ENCODE peak calls at places on chromosomes 5 and 9, in five cellular contexts. Q is ovary, F is tibial nerve, I is A549, M is suprapubic skin. T is an unnamed sample.

GRCh38 chr5:80481019-80481893 is 6.6 kb upstream of the FAM151B start:
- DNase-seq in I (peak; percentile 44), Q (no peak), F (no peak), M (no peak), T (no peak)

GRCh38 chr9:90025816-90026215 is 421.0 kb downstream of the GADD45G start:
- DNase-seq in M (no peak), I (peak; percentile 15), Q (no peak), F (no peak), T (no peak)

GRCh38 chr5:28374492-28374934 is 1336.1 kb upstream of the CDH9 start:
- DNase-seq in M (no peak), Q (no peak), I (peak; percentile 6), F (no peak), T (no peak)

GRCh38 chr5:119360905-119361605 is 5.2 kb downstream of the TNFAIP8 start:
- DNase-seq in M (no peak), Q (no peak), I (no peak), F (no peak), T (no peak)

GRCh38 chr9:104906441-104907277 is 21.3 kb downstream of the ABCA1 start:
- DNase-seq in I (no peak), Q (peak; percentile 46), M (peak; percentile 85), F (no peak), T (no peak)

GRCh38 chr9:126413470-126414051 is 86.9 kb downstream of the MVB12B start:
- DNase-seq in I (no peak), F (no peak), M (no peak), Q (no peak), T (no peak)

GRCh38 chr9:96015876-96016686 is 140.6 kb downstream of the ERCC6L2 start:
- DNase-seq in F (no peak), I (no peak), M (no peak), Q (no peak), T (no peak)

GRCh38 chr5:144315026-144315425 is 144.4 kb downstream of the KCTD16 start:
- DNase-seq in M (no peak), F (no peak), Q (no peak), I (no peak), T (no peak)

GRCh38 chr5:130871346-130872086 is 293.5 kb downstream of the HINT1 start:
- DNase-seq in I (peak; percentile 11), F (peak; percentile 46), Q (no peak), M (peak; percentile 60), T (no peak)

GRCh38 chr9:88905506-88905905 is 85.8 kb upstream of the S1PR3 start:
- DNase-seq in F (no peak), I (no peak), M (no peak), Q (no peak), T (no peak)

GRCh38 chr9:129079829-129080228 is 1.1 kb upstream of the DOLPP1 start:
- DNase-seq in M (peak; percentile 52), F (no peak), I (no peak), Q (no peak), T (no peak)

GRCh38 chr9:93635186-93636107 is 59.1 kb downstream of the PHF2 start:
- DNase-seq in I (no peak), F (no peak), Q (peak; percentile 14), M (no peak), T (no peak)

GRCh38 chr5:149915392-149916260 is 29.0 kb downstream of the PDE6A start:
- DNase-seq in F (no peak), I (no peak), Q (no peak), M (no peak), T (no peak)

GRCh38 chr5:142878111-142878510 is 107.9 kb downstream of the ARHGAP26 start:
- DNase-seq in I (no peak), Q (no peak), M (no peak), F (no peak), T (no peak)

GRCh38 chr5:115641948-115642347 is 16.1 kb upstream of the TMED7 start:
- DNase-seq in M (no peak), I (no peak), Q (no peak), F (no peak), T (no peak)

GRCh38 chr9:110752766-110753165 is 84.2 kb downstream of the MUSK start:
- DNase-seq in M (no peak), I (peak; percentile 59), Q (no peak), F (no peak), T (no peak)

GRCh38 chr5:131221888-131222287 is 42.0 kb upstream of the CDC42SE2 start:
- DNase-seq in F (no peak), Q (no peak), I (no peak), M (no peak), T (no peak)

GRCh38 chr5:53942724-53943123 is 367.6 kb downstream of the ARL15 start:
- DNase-seq in I (no peak), M (no peak), Q (peak; percentile 17), F (no peak), T (no peak)

GRCh38 chr5:36392186-36392585 is 90.5 kb upstream of the RANBP3L start:
- DNase-seq in F (no peak), I (no peak), Q (no peak), M (no peak), T (no peak)

GRCh38 chr5:139335811-139336210 is 5.8 kb upstream of the PAIP2 start:
- DNase-seq in I (no peak), M (no peak), F (no peak), Q (no peak), T (no peak)

GRCh38 chr9:21056931-21057330 is 20.8 kb downstream of the IFNB1 start:
- DNase-seq in Q (no peak), M (no peak), I (no peak), F (no peak), T (no peak)

DNA sequence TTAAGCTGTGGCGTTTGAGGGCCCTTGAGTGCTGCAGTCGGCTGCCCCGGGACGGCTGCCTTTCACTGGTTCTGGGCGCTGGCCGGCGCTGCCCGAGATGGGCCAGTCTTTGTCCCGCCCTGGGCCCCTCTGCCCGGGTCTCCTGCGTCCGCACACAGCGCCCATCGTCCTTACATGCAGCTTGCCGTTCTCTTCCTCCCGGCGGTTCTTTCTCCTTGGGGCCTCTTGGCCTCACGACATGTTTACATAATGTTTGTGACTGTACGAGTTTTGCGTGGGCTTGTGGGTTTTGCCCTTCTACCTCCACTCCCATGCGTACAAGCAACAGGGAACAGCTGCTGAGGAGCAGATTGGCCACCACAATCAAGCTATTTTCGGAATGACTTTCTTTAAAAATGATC is 615 bp downstream of the TNPO1 start:
- DNase-seq in I (peak; percentile 22), Q (peak; percentile 48), F (peak; percentile 26), M (peak; percentile 75), T (peak; percentile 94)
- H3K4me1 ChIP-seq in I (peaks cover 42% of the 10 kb centered on the region), Q (no peaks in the 10 kb centered on the region), F (peaks cover 6% of the 10 kb centered on the region), M (peaks cover 32% of the 10 kb centered on the region), T (peaks cover 11% of the 10 kb centered on the region)

GRCh38 chr9:121737481-121737931 is 86.1 kb downstream of the DAB2IP start:
- DNase-seq in I (no peak), M (no peak), F (no peak), Q (no peak), T (no peak)
- H3K27ac ChIP-seq in I (no peak overlapping the region), M (peak overlapping the region; percentile 85), F (peak overlapping the region; percentile 85), Q (peak overlapping the region; percentile 67), T (peak overlapping the region; percentile 94)

DNA sequence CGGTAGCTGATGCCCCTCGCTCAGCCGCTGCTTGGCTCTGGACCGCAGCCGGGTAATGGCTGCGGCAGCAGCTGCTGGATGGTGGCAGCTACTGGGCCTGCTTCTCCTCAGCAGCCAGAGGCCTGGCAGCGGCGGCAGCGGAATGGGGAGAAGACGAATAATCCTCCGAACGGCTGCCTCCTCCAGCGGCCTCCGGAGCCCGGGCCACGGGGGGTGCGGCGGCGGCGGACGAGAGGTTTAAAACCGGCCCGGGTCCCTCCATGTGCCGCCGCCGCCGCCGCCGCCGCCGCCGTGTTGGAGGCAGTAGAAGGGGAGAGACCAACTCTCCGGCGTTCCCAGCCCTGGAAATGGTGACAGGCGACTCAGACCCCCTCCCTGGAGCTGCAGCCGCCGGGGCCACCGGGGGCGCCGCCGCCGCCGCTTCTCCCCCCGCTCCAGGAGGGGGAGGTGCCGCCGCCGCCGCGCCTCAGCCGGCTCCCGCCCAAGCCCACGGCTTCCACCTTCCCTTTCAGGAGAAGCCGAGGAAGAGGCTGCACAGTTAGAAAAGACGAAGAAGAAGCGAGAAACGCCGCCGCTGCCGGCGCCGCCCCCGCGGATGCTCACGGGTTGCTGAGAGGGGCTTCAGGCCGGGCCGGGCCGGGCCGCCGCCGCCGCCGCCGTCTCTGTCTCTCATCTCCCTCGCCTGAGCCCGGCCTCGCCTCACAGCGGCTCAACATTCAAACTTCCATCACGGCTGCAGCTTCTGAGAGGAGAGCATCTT is 118.4 kb upstream of the PRSS3 start:
- DNase-seq in Q (no peak), I (peak; percentile 29), M (no peak), F (no peak), T (no peak)
- TF ChIP-seq EP300 in Q (no peak), I (no peak), M (no peak), F (no peak), T (no peak)

DNA sequence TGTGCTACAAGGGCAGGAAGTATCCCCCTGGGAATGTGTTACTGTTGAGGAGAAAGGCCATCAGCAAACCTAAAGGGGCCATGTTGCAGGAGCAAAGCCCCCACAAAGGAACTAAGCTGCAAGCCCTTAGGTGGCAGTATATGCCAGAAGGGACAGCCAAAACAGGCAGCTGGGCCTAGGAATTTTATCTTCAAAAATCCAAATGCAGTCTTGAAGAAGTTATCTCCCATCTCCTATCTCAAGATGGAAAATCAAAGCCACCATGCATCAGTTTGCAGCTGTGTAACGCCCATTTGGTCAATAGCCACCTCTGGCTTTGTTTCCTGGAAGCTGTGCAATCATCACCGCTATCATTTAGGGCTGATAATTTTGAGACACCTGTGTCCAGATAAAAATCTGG is 400.3 kb downstream of the ARHGEF28 start:
- DNase-seq in Q (no peak), F (no peak), I (no peak), M (no peak), T (no peak)
- H3K4me1 ChIP-seq in Q (peaks cover 2% of the 10 kb centered on the region), F (no peaks in the 10 kb centered on the region), I (no peaks in the 10 kb centered on the region), M (no peaks in the 10 kb centered on the region), T (no peaks in the 10 kb centered on the region)

GRCh38 chr9:106056328-106056727 is 362.0 kb downstream of the TMEM38B start:
- DNase-seq in Q (no peak), M (no peak), I (no peak), F (no peak), T (no peak)
- H3K27ac ChIP-seq in Q (no peak overlapping the region), M (no peak overlapping the region), I (no peak overlapping the region), F (no peak overlapping the region), T (no peak overlapping the region)

DNA sequence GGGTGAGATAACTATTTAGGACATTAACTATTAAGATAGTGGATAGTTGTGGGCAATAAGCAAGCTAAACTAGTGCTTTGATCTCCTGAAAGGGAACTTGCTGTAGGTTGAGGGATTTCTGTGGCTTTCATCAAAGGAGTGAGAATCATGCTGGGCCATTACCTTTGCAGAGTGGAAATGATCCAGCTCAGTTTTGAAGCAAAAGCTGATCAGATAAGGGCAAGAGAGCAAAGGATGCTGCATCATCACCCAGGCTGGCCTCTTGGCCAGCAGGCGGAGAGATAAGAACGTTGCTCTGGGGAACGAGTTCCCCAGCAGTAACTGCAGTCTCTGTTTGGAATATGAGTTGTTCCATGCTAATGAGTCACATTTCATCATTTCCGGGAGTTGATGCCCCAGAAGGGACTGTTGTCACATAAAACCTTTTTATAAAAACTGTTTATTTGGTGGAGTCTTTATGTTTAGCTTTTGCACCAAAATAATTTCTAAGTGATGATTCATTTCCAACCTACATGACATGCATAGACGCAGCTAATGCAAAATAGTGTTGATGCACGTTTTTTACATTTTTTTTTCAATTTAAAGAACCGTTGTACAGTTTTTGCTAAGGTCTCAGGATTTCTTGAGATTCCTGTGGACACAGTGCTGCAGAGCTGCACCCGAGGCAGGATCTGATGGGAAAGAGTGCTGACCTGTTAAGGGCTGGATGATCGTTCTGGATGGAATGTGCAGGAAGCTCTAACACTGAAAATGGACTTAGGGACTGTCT is 99.3 kb downstream of the ACTBL2 start:
- DNase-seq in Q (no peak), F (no peak), I (peak; percentile 85), M (no peak), T (no peak)
- TF ChIP-seq EP300 in Q (no peak), F (no peak), I (peak; percentile 9), M (no peak), T (no peak)